ENCODE peak calls at places on chromosomes 13 and 19, in four cellular contexts. B is HepG2, D is H1, R is SK-N-SH. N is an unnamed sample.

GRCh38 chr19:15249912-15250634 is 17.8 kb upstream of the EPHX3 start:
- DNase-seq in B (no peak), D (no peak), R (no peak), N (peak)

GRCh38 chr13:23516706-23517105 is 53.5 kb upstream of the TNFRSF19 start:
- DNase-seq in B (peak), D (no peak), R (no peak), N (no peak)

GRCh38 chr19:374886-375235 is 30.3 kb upstream of the MIER2 start:
- DNase-seq in B (no peak), D (no peak), R (no peak), N (no peak)

GRCh38 chr19:12952488-12953455 is 4.3 kb downstream of the GADD45GIP1 start:
- DNase-seq in B (no peak), D (no peak), R (peak), N (no peak)

GRCh38 chr13:73367886-73368285 is 309.1 kb downstream of the KLF5 start:
- DNase-seq in B (no peak), D (no peak), R (no peak), N (no peak)

GRCh38 chr13:30158774-30159445 is 148.4 kb downstream of the KATNAL1 start:
- DNase-seq in B (no peak), D (no peak), R (no peak), N (no peak)

GRCh38 chr13:80379245-80379644 is 38.3 kb upstream of the SPRY2 start:
- DNase-seq in B (no peak), D (no peak), R (no peak), N (peak)

GRCh38 chr13:40927929-40928328 is 91.2 kb downstream of the ELF1 start:
- DNase-seq in B (no peak), D (no peak), R (no peak), N (no peak)

GRCh38 chr13:24203726-24204295 is 43.3 kb downstream of the SPATA13 start:
- DNase-seq in B (no peak), D (no peak), R (no peak), N (no peak)

GRCh38 chr13:97757807-97758206 is 195.7 kb upstream of the IPO5 start:
- DNase-seq in B (no peak), D (no peak), R (no peak), N (no peak)

GRCh38 chr13:24271231-24271610 is 38.2 kb upstream of the C1QTNF9 start:
- DNase-seq in B (no peak), D (no peak), R (no peak), N (no peak)

GRCh38 chr13:95323930-95324662 is 22.8 kb upstream of the ABCC4 start:
- DNase-seq in B (no peak), D (no peak), R (peak), N (no peak)

GRCh38 chr19:33800012-33800680 is 3.5 kb downstream of the KCTD15 start:
- DNase-seq in B (no peak), D (no peak), R (peak), N (no peak)

GRCh38 chr19:43636121-43636683 is 3.4 kb downstream of the CADM4 start:
- DNase-seq in B (peak), D (no peak), R (no peak), N (no peak)

GRCh38 chr13:46211521-46212351 is at the start of gene LRRC63:
- DNase-seq in B (no peak), D (no peak), R (peak), N (peak)

GRCh38 chr19:5628919-5629481 is 6.1 kb downstream of the SAFB start:
- DNase-seq in B (no peak), D (no peak), R (no peak), N (no peak)

GRCh38 chr19:57334191-57334590 is 13.9 kb downstream of the ZNF543 start:
- DNase-seq in B (peak), D (no peak), R (no peak), N (no peak)

GRCh38 chr19:48596679-48597465 is 9.7 kb upstream of the SPACA4 start:
- DNase-seq in B (no peak), D (no peak), R (no peak), N (no peak)

GRCh38 chr13:97948041-97948440 is 5.4 kb upstream of the IPO5 start:
- DNase-seq in B (no peak), D (no peak), R (no peak), N (no peak)

GRCh38 chr13:36766295-36766694 is 52.7 kb upstream of the RFXAP start:
- DNase-seq in B (peak), D (no peak), R (no peak), N (peak)

GRCh38 chr19:1767464-1767933 is 14.2 kb downstream of the ONECUT3 start:
- DNase-seq in B (no peak), D (no peak), R (peak), N (no peak)

GRCh38 chr19:33473644-33474305 is 47.8 kb downstream of the PEPD start:
- DNase-seq in B (no peak), D (no peak), R (no peak), N (no peak)

GRCh38 chr13:44263920-44264610 is 109.6 kb upstream of the SERP2 start:
- DNase-seq in B (no peak), D (no peak), R (no peak), N (no peak)

GRCh38 chr19:6048348-6048747 is 62.0 kb downstream of the RFX2 start:
- DNase-seq in B (no peak), D (no peak), R (peak), N (no peak)

GRCh38 chr13:95317037-95317989 is 16.1 kb upstream of the ABCC4 start:
- DNase-seq in B (no peak), D (no peak), R (no peak), N (no peak)

GRCh38 chr13:113060557-113061270 is 44.9 kb upstream of the F7 start:
- DNase-seq in B (no peak), D (no peak), R (no peak), N (no peak)

GRCh38 chr19:45505151-45505995 is 1.9 kb upstream of the VASP start:
- DNase-seq in B (no peak), D (no peak), R (no peak), N (no peak)

GRCh38 chr19:40420766-40421467 is 4.9 kb downstream of the SERTAD1 start:
- DNase-seq in B (peak), D (no peak), R (peak), N (peak)

GRCh38 chr13:72104656-72105180 is 237.7 kb upstream of the DACH1 start:
- DNase-seq in B (no peak), D (no peak), R (no peak), N (no peak)

GRCh38 chr13:111542530-111543341 is 222.3 kb downstream of the TEX29 start:
- DNase-seq in B (no peak), D (no peak), R (no peak), N (no peak)
- TF ChIP-seq CHD2 in B (no peak), D (no peak), R (no peak), N (no peak)

GRCh38 chr13:66835040-66835628 is 395.0 kb downstream of the PCDH9 start:
- DNase-seq in B (peak), D (no peak), R (peak), N (peak)

GRCh38 chr13:66837246-66837645 is 392.9 kb downstream of the PCDH9 start:
- DNase-seq in B (no peak), D (no peak), R (no peak), N (no peak)

GRCh38 chr13:66826398-66826797 is 403.7 kb downstream of the PCDH9 start:
- DNase-seq in B (no peak), D (no peak), R (no peak), N (no peak)

GRCh38 chr13:66829803-66830202 is 400.3 kb downstream of the PCDH9 start:
- DNase-seq in B (no peak), D (no peak), R (no peak), N (no peak)

GRCh38 chr13:66831317-66831716 is 398.8 kb downstream of the PCDH9 start:
- DNase-seq in B (no peak), D (no peak), R (no peak), N (no peak)
- TF ChIP-seq CHD2 in B (no peak), D (no peak), R (no peak), N (no peak)

DNA sequence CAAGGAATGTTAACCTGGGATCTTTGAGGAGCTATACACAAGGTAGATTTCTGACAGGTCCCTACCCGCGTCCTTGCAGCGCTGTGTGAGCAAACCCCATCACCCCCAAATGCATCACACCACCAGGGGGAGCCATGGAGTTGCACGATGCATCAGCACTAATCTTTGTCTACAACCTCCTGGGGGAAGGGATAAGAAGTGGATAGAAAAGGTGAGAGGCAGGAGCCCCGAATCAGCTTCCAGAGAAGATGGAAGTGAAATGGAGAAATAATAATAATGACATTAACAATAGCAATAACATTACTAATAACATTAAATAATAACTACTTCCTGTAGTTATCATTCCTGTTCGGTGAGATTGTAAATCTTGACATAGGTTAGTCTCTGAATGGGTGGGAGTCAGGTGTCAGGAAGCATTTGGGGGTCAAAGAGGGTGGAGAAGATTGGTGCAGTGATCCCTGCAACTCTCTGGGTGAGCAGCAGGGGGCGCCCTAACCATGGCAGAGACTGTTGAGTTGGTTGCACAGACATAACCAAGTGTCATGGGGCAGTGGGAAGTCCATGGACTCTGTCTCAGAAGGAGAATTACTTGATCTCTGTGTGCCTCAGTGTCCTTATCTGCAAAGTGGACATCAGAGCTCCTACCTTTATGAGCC is 16.5 kb downstream of the SIGLEC7 start:
- DNase-seq in B (peak), D (peak), R (peak), N (peak)
- TF ChIP-seq CHD2 in B (no peak), D (no peak), R (no peak), N (no peak)

GRCh38 chr13:109276261-109276660 is 510.1 kb downstream of the IRS2 start:
- DNase-seq in B (no peak), D (no peak), R (no peak), N (no peak)
- TF ChIP-seq CHD2 in B (no peak), D (no peak), R (no peak), N (no peak)

GRCh38 chr13:96532804-96533203 is 442.9 kb downstream of the HS6ST3 start:
- DNase-seq in B (no peak), D (no peak), R (no peak), N (no peak)
- TF ChIP-seq CHD2 in B (no peak), D (no peak), R (no peak), N (no peak)

GRCh38 chr13:106261450-106261849 is 274.0 kb downstream of the EFNB2 start:
- DNase-seq in B (no peak), D (no peak), R (no peak), N (no peak)
- TF ChIP-seq CHD2 in B (no peak), D (no peak), R (no peak), N (no peak)

DNA sequence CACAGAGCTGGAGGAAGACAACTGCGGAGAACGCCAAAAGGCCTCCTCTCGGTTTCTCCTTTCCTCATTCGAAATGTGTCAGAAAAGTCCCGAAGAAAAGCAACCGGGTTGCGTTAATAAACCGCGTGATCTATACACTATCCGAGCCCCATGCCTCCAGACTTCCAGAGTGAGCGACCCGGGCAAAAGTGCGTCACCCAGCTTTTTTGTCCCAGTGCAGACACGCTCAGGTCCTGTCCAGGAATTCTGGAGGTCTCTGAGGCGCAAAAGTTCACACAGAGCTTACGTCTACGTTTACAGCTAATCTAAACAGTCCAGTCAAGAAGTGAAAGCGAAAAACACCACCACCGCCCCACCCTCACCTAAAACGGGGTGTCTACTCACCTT is 368 bp downstream of the N4BP2L2 start:
- DNase-seq in B (peak), D (no peak), R (peak), N (peak)
- TF ChIP-seq CHD2 in B (no peak), D (no peak), R (no peak), N (no peak)

DNA sequence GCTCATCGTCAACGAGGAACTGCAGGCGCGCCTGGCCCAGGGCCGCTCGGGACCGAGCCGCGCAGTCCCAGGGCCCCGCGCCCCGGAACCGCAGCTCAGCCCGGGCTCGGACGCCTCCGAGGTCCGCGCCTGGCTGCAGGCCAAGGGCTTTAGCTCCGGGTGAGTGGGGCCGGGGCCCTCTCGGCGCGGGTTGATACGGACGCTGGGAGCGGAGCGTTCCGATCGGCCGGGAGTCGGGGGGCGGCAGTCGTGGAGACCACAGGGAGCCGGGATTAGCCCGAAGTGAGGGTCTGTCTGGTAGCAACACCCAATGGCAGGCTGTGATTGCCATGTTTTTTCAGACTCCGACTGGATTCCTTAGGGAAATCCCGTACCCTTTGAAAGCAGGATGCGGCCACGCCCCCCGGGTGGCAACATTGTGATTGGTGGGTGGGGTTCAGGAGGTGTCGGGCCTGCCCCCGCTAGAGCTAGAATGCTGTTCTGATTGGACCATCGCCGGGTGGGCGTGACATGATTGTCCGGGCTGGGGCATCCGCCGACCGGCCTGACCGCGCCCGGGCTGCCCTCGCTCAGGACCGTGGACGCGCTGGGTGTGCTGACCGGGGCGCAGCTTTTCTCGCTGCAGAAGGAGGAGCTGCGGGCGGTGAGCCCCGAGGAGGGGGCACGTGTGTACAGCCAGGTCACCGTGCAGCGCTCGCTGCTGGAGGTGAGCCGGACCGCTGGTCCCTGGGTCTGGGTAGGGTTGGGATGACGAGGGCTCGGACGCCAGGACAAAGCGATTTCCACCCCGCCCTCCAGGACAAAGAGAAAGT is 11.3 kb downstream of the EPS8L1 start:
- DNase-seq in B (no peak), D (peak), R (peak), N (no peak)
- TF ChIP-seq CHD2 in B (no peak), D (no peak), R (no peak), N (no peak)

GRCh38 chr19:38070573-38070972 is 153.4 kb downstream of the DPF1 start:
- DNase-seq in B (no peak), D (no peak), R (no peak), N (no peak)

GRCh38 chr19:38076337-38076736 is 147.7 kb downstream of the DPF1 start:
- DNase-seq in B (no peak), D (no peak), R (no peak), N (no peak)

GRCh38 chr19:38072776-38073411 is 151.1 kb downstream of the DPF1 start:
- DNase-seq in B (no peak), D (no peak), R (no peak), N (no peak)

GRCh38 chr19:38071647-38072046 is 152.4 kb downstream of the DPF1 start:
- DNase-seq in B (no peak), D (no peak), R (no peak), N (no peak)

DNA sequence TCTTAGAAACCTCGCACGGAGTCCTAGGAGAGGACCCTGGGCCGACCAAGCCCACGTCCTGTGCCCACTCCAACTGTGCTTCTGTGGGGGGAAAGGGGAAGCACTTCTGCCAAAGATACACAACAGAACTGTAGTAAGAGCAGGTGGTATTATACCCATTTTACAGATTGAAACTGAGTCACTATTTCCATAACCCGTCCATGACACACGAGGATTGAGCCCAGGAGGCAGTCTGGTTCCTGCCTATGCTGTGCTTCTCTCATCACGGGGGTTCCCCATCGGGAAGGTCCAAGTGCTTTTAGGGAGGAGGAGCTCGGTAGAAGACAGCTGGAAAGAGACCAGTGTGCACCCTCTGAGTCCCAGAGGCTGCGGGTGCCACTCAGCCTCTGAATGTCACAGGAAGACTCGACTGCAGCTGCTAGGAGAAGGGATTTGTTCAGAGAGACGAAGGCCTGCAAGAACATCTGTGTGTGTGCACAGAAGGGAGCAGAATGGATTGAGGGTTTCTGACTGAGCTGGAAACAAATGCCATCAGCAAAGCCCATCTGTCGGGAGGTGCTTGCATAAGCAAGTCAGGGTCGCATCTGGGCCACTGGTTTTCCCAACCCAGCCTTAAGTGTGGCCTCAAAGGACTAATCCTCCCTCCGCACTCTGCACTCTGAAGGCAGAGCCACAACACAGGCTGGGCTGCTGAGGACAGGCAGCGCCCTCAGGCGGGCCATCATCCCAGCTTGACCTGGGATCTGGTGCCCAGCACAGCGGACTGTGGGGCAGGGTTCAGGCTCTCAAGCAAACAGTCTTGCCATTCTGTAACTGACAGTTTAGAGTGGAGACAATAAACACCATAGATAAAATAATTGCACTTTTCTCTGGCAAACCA is 150.0 kb downstream of the DPF1 start:
- DNase-seq in B (peak), D (peak), R (peak), N (no peak)
- TF ChIP-seq CHD2 in B (no peak), D (no peak), R (no peak), N (no peak)

N was measured in A549.